ENCODE peak calls at places on chromosomes 2 and 18, in four cellular contexts. One of them, this sample, is unnamed.

GRCh38 chr2:60476206-60476946 is 77.1 kb downstream of the BCL11A start:
- DNase-seq in tibial nerve: no peak
- DNase-seq in endothelial cell of umbilical vein: no peak
- DNase-seq in ovary: no peak
- DNase-seq in this sample: no peak

GRCh38 chr2:105627530-105627929 is 117.2 kb upstream of the NCK2 start:
- DNase-seq in tibial nerve: no peak
- DNase-seq in endothelial cell of umbilical vein: no peak
- DNase-seq in ovary: no peak
- DNase-seq in this sample: peak; percentile 62

GRCh38 chr2:158969717-158970521 is 1.5 kb downstream of the TANC1 start:
- DNase-seq in tibial nerve: no peak
- DNase-seq in endothelial cell of umbilical vein: peak; percentile 73
- DNase-seq in ovary: peak; percentile 37
- DNase-seq in this sample: peak; percentile 49

GRCh38 chr2:147364597-147364996 is 480.2 kb upstream of the ACVR2A start:
- DNase-seq in tibial nerve: no peak
- DNase-seq in endothelial cell of umbilical vein: no peak
- DNase-seq in ovary: no peak
- DNase-seq in this sample: no peak

GRCh38 chr2:45649855-45650806 is 1.3 kb upstream of the PRKCE start:
- DNase-seq in tibial nerve: peak; percentile 76
- DNase-seq in endothelial cell of umbilical vein: peak; percentile 68
- DNase-seq in ovary: peak; percentile 82
- DNase-seq in this sample: peak; percentile 81

GRCh38 chr2:10405441-10405840 is 42.7 kb downstream of the ODC1 start:
- DNase-seq in tibial nerve: no peak
- DNase-seq in endothelial cell of umbilical vein: peak; percentile 86
- DNase-seq in ovary: peak; percentile 32
- DNase-seq in this sample: peak; percentile 57

GRCh38 chr2:135839713-135840112 is 2.7 kb upstream of the LCT start:
- DNase-seq in tibial nerve: no peak
- DNase-seq in endothelial cell of umbilical vein: peak; percentile 73
- DNase-seq in ovary: no peak
- DNase-seq in this sample: no peak

GRCh38 chr2:70902579-70902978 is 33.1 kb upstream of the ATP6V1B1 start:
- DNase-seq in tibial nerve: no peak
- DNase-seq in endothelial cell of umbilical vein: no peak
- DNase-seq in ovary: no peak
- DNase-seq in this sample: no peak

GRCh38 chr2:218879881-218880748 is 537 bp upstream of the WNT10A start:
- DNase-seq in tibial nerve: no peak
- DNase-seq in endothelial cell of umbilical vein: no peak
- DNase-seq in ovary: no peak
- DNase-seq in this sample: no peak

GRCh38 chr18:10072659-10073309 is 159.0 kb downstream of the VAPA start:
- DNase-seq in tibial nerve: no peak
- DNase-seq in endothelial cell of umbilical vein: no peak
- DNase-seq in ovary: no peak
- DNase-seq in this sample: no peak

GRCh38 chr2:148660999-148661398 is 16.4 kb downstream of the EPC2 start:
- DNase-seq in tibial nerve: no peak
- DNase-seq in endothelial cell of umbilical vein: peak; percentile 44
- DNase-seq in ovary: no peak
- DNase-seq in this sample: no peak

DNA sequence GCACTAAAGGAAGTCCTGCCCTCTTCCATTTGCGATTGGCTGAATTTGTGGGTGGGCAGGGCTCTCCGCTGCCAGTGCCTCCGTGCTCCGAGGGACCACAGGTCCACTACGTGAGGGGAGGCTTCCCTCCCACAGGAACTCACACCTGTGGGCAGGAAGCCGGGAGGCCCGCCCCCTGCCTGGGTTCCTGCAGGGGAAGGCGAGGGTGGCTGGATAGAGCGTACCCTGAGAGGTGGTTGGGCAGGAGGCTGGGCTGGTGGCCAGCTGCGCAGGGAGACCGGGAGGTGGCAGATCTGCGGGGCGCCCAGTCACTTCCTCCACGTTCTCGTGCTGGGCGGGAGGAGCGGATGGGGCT is 47.0 kb upstream of the PTH2R start:
- DNase-seq in tibial nerve: no peak
- DNase-seq in endothelial cell of umbilical vein: no peak
- DNase-seq in ovary: no peak
- DNase-seq in this sample: peak; percentile 75
- TF ChIP-seq POLR2A in tibial nerve: no peak
- TF ChIP-seq POLR2A in endothelial cell of umbilical vein: no peak
- TF ChIP-seq POLR2A in ovary: no peak
- TF ChIP-seq POLR2A in this sample: no peak

GRCh38 chr2:100818606-100819364 is 1.2 kb upstream of the NPAS2 start:
- DNase-seq in tibial nerve: no peak
- DNase-seq in endothelial cell of umbilical vein: peak; percentile 90
- DNase-seq in ovary: peak; percentile 59
- DNase-seq in this sample: peak; percentile 75
- TF ChIP-seq POLR2A in tibial nerve: peak; percentile 25
- TF ChIP-seq POLR2A in endothelial cell of umbilical vein: no peak
- TF ChIP-seq POLR2A in ovary: peak; percentile 14
- TF ChIP-seq POLR2A in this sample: no peak

GRCh38 chr18:711693-712400 is 583 bp downstream of the ENOSF1 start:
- DNase-seq in tibial nerve: peak; percentile 61
- DNase-seq in endothelial cell of umbilical vein: peak; percentile 77
- DNase-seq in ovary: peak; percentile 82
- DNase-seq in this sample: peak; percentile 89
- TF ChIP-seq POLR2A in tibial nerve: peak; percentile 39
- TF ChIP-seq POLR2A in endothelial cell of umbilical vein: no peak
- TF ChIP-seq POLR2A in ovary: no peak
- TF ChIP-seq POLR2A in this sample: no peak

GRCh38 chr2:126935774-126936173 is 37.1 kb downstream of the TEX51 start:
- DNase-seq in tibial nerve: no peak
- DNase-seq in endothelial cell of umbilical vein: no peak
- DNase-seq in ovary: no peak
- DNase-seq in this sample: no peak
- TF ChIP-seq POLR2A in tibial nerve: no peak
- TF ChIP-seq POLR2A in endothelial cell of umbilical vein: no peak
- TF ChIP-seq POLR2A in ovary: no peak
- TF ChIP-seq POLR2A in this sample: no peak

GRCh38 chr2:186486651-186487647 is 889 bp downstream of the ZC3H15 start:
- DNase-seq in tibial nerve: no peak
- DNase-seq in endothelial cell of umbilical vein: peak; percentile 68
- DNase-seq in ovary: no peak
- DNase-seq in this sample: no peak
- TF ChIP-seq POLR2A in tibial nerve: no peak
- TF ChIP-seq POLR2A in endothelial cell of umbilical vein: no peak
- TF ChIP-seq POLR2A in ovary: no peak
- TF ChIP-seq POLR2A in this sample: no peak

DNA sequence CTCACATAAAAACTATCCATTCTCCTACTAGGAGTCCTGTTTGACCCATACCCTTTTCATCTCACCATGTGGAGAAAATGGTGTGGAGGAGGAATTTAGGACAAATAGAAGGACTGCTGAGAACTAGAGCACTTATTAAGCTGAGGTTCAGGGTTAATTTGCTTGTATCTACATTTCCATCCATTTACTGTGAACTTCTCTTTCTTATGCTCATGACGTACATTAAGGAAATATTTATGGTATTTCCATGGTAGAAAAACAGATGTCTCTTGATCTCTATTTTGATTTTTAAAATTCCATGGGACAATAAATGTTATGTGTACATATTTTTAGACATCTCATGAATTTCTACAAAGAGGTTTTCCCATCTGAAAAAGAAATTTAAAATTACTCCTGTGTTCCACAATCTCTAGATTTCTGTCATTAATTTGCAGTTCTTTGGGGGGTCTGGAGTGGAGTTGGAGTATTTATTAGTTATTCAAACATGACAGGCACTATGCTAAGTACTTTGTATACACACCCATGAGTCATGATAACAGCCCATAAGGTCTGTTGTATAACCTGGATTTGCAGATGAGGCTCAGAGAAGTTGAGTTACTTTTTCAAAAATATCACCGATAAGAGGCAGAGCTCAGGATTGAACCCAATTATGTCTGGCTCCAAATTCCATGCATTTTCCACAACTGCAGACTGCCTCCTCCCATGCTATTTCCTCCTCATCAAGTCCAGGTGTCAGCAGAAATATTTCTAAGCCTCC is 112.6 kb downstream of the COPS8 start:
- DNase-seq in tibial nerve: no peak
- DNase-seq in endothelial cell of umbilical vein: no peak
- DNase-seq in ovary: no peak
- DNase-seq in this sample: no peak
- TF ChIP-seq POLR2A in tibial nerve: no peak
- TF ChIP-seq POLR2A in endothelial cell of umbilical vein: no peak
- TF ChIP-seq POLR2A in ovary: no peak
- TF ChIP-seq POLR2A in this sample: no peak

GRCh38 chr2:3533836-3534235 is 14.5 kb upstream of the ADI1 start:
- DNase-seq in tibial nerve: no peak
- DNase-seq in endothelial cell of umbilical vein: no peak
- DNase-seq in ovary: no peak
- DNase-seq in this sample: no peak

GRCh38 chr2:3534251-3534814 is 15.0 kb upstream of the ADI1 start:
- DNase-seq in tibial nerve: no peak
- DNase-seq in endothelial cell of umbilical vein: no peak
- DNase-seq in ovary: no peak
- DNase-seq in this sample: no peak

GRCh38 chr2:3535467-3535793 is 16.1 kb upstream of the ADI1 start:
- DNase-seq in tibial nerve: no peak
- DNase-seq in endothelial cell of umbilical vein: no peak
- DNase-seq in ovary: no peak
- DNase-seq in this sample: no peak

GRCh38 chr2:3536682-3537632 is 17.6 kb upstream of the ADI1 start:
- DNase-seq in tibial nerve: no peak
- DNase-seq in endothelial cell of umbilical vein: peak; percentile 51
- DNase-seq in ovary: peak; percentile 72
- DNase-seq in this sample: peak; percentile 62

DNA sequence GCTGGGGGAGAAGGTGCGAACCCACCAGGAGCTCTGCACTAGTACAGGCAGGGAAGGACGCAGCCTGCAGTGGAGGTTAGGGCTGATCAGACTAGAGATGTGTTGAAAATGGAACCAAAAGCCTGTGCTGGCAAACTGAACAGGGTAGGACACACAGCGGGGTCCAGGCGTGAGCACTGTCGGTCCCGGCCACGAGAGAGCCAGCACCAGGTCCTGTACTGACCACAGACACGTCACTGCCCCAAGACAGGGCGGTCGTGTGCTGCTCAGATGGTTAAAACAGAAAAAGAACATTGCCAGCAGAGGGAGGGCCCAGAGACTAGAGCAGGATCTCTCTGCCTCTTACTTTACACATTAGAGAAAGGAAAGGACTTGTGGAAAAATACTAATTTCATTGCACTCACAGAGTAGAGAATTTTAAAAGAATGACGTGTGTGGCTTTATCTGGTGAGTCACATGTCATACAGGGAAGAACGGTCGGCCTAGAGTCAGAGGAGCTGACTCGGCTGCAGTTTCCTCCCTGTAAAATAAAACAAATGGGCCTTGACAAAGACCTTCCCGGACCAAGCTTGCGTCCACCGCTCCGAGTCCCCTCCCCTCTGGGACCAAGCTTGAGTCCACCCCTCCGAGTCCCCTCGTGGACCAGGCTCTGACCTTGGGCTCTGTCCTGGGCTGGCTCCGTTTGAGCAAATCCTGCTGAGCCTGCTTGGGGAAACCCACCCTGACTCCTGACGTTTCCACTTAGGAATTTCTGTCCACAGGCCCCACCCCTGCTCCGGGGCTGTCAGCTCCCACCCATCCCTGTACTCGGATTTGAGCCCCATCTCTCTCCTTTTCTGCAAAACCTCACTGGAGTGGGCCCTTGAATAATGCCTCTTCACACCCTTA is 16.7 kb upstream of the ADI1 start:
- DNase-seq in tibial nerve: peak; percentile 49
- DNase-seq in endothelial cell of umbilical vein: peak; percentile 92
- DNase-seq in ovary: peak; percentile 80
- DNase-seq in this sample: peak; percentile 71
- TF ChIP-seq POLR2A in tibial nerve: no peak
- TF ChIP-seq POLR2A in endothelial cell of umbilical vein: peak; percentile 90
- TF ChIP-seq POLR2A in ovary: peak; percentile 36
- TF ChIP-seq POLR2A in this sample: no peak

This sample was measured in testis.